ENCODE peak calls at places on chromosomes 4 and X, in ten cellular contexts. K is anterior cingulate cortex; U is substantia nigra; A is heart right ventricle; G is stimulated activated CD4-positive, alpha-beta T cell treated with anti-CD3 and anti-CD28 coated beads, Interleukin-4, amount 100 ng/mL, for 4 hours; M is HFFc6; Y is nephron progenitor cell; X is gastrocnemius medialis; F is activated CD4-positive, alpha-beta T cell treated with anti-CD3 and anti-CD28 coated beads, Interleukin-2, amount 50 U/mL, for 24 hours; H is adrenal gland. B is an unnamed sample.

GRCh38 chrX:10077425-10078188 is 79.2 kb upstream of the CLCN4 start:
- DNase-seq in G (no peak), A (no peak), X (no peak), K (no peak), U (no peak), F (no peak), M (peak), Y (no peak), H (no peak), B (no peak)

GRCh38 chr4:113636877-113637276 is 124.7 kb downstream of the CAMK2D start:
- DNase-seq in K (no peak), U (no peak), X (no peak), A (no peak), Y (no peak), G (peak), H (no peak), M (peak), F (peak), B (no peak)

GRCh38 chr4:182454440-182455013 is 211.3 kb downstream of the TENM3 start:
- DNase-seq in U (no peak), H (no peak), Y (no peak), G (no peak), M (no peak), F (no peak), A (no peak), K (no peak), X (no peak), B (no peak)

GRCh38 chr4:41930139-41930831 is 4.9 kb upstream of the TMEM33 start:
- DNase-seq in K (no peak), M (no peak), Y (no peak), U (no peak), A (no peak), F (no peak), G (no peak), X (no peak), H (no peak), B (no peak)

GRCh38 chr4:186351672-186352194 is 85.7 kb downstream of the F11 start:
- DNase-seq in F (no peak), A (no peak), M (no peak), X (no peak), Y (no peak), K (no peak), H (no peak), U (no peak), G (no peak), B (no peak)

GRCh38 chrX:30961387-30961786 is 72.3 kb upstream of the TAB3 start:
- DNase-seq in H (no peak), X (no peak), U (no peak), M (no peak), F (no peak), A (no peak), K (no peak), G (no peak), Y (no peak), B (no peak)

GRCh38 chr4:116215622-116216021 is 869.8 kb downstream of the TRAM1L1 start:
- DNase-seq in A (no peak), H (no peak), G (no peak), F (no peak), M (no peak), X (no peak), Y (no peak), U (no peak), K (no peak), B (no peak)

GRCh38 chr4:90760059-90760458 is 632.9 kb downstream of the CCSER1 start:
- DNase-seq in A (no peak), X (no peak), Y (no peak), K (no peak), H (no peak), U (no peak), G (no peak), M (no peak), F (no peak), B (no peak)

GRCh38 chrX:50905334-50905733 is 5.2 kb upstream of the BMP15 start:
- DNase-seq in U (no peak), M (no peak), H (no peak), G (no peak), Y (no peak), A (no peak), K (no peak), X (no peak), F (no peak), B (no peak)

B was measured in A549.